ENCODE peak calls at places on chromosomes 12 and 14, in ten cellular contexts. One of them, this sample, is unnamed.

GRCh38 chr12:75658826-75659823 is 147.7 kb upstream of the KRR1 start:
- DNase-seq in A549: no peak
- DNase-seq in SJSA1: no peak
- DNase-seq in HTR-8/SVneo: peak
- DNase-seq in cardiac fibroblast: peak
- DNase-seq in stimulated activated CD8-positive, alpha-beta memory T cell treated with anti-CD3 and anti-CD28 coated beads, Interleukin-7, amount 100 ng/mL, for 1 hour: no peak
- DNase-seq in stimulated activated CD4-positive, alpha-beta T cell treated with anti-CD3 and anti-CD28 coated beads, Interleukin-2, amount 100 ng/mL, for 48 hours: no peak
- DNase-seq in COR-L47: peak
- DNase-seq in SW480: peak
- DNase-seq in activated CD4-positive, alpha-beta T cell treated with anti-CD3 and anti-CD28 coated beads, Interleukin-2, amount 10 ng/mL, durations not matched to agents 7 days and 5 days: peak
- DNase-seq in this sample: peak

GRCh38 chr12:52871291-52871961 is 22.6 kb upstream of the KRT78 start:
- DNase-seq in A549: peak
- DNase-seq in SJSA1: peak
- DNase-seq in HTR-8/SVneo: peak
- DNase-seq in cardiac fibroblast: peak
- DNase-seq in stimulated activated CD8-positive, alpha-beta memory T cell treated with anti-CD3 and anti-CD28 coated beads, Interleukin-7, amount 100 ng/mL, for 1 hour: no peak
- DNase-seq in stimulated activated CD4-positive, alpha-beta T cell treated with anti-CD3 and anti-CD28 coated beads, Interleukin-2, amount 100 ng/mL, for 48 hours: no peak
- DNase-seq in COR-L47: no peak
- DNase-seq in SW480: peak
- DNase-seq in activated CD4-positive, alpha-beta T cell treated with anti-CD3 and anti-CD28 coated beads, Interleukin-2, amount 10 ng/mL, durations not matched to agents 7 days and 5 days: no peak
- DNase-seq in this sample: peak

GRCh38 chr12:34625116-34625515 is 602.8 kb downstream of the ALG10 start:
- DNase-seq in A549: no peak
- DNase-seq in SJSA1: no peak
- DNase-seq in HTR-8/SVneo: no peak
- DNase-seq in cardiac fibroblast: peak
- DNase-seq in stimulated activated CD8-positive, alpha-beta memory T cell treated with anti-CD3 and anti-CD28 coated beads, Interleukin-7, amount 100 ng/mL, for 1 hour: no peak
- DNase-seq in stimulated activated CD4-positive, alpha-beta T cell treated with anti-CD3 and anti-CD28 coated beads, Interleukin-2, amount 100 ng/mL, for 48 hours: no peak
- DNase-seq in COR-L47: peak
- DNase-seq in SW480: peak
- DNase-seq in activated CD4-positive, alpha-beta T cell treated with anti-CD3 and anti-CD28 coated beads, Interleukin-2, amount 10 ng/mL, durations not matched to agents 7 days and 5 days: no peak
- DNase-seq in this sample: no peak

GRCh38 chr14:20818861-20819260 is 16.2 kb upstream of the RNASE1 start:
- DNase-seq in A549: no peak
- DNase-seq in SJSA1: no peak
- DNase-seq in HTR-8/SVneo: no peak
- DNase-seq in cardiac fibroblast: no peak
- DNase-seq in stimulated activated CD8-positive, alpha-beta memory T cell treated with anti-CD3 and anti-CD28 coated beads, Interleukin-7, amount 100 ng/mL, for 1 hour: no peak
- DNase-seq in stimulated activated CD4-positive, alpha-beta T cell treated with anti-CD3 and anti-CD28 coated beads, Interleukin-2, amount 100 ng/mL, for 48 hours: no peak
- DNase-seq in COR-L47: no peak
- DNase-seq in SW480: no peak
- DNase-seq in activated CD4-positive, alpha-beta T cell treated with anti-CD3 and anti-CD28 coated beads, Interleukin-2, amount 10 ng/mL, durations not matched to agents 7 days and 5 days: no peak
- DNase-seq in this sample: no peak

GRCh38 chr14:57983235-57983634 is 117.3 kb upstream of the SLC35F4 start:
- DNase-seq in A549: no peak
- DNase-seq in SJSA1: no peak
- DNase-seq in HTR-8/SVneo: no peak
- DNase-seq in cardiac fibroblast: no peak
- DNase-seq in stimulated activated CD8-positive, alpha-beta memory T cell treated with anti-CD3 and anti-CD28 coated beads, Interleukin-7, amount 100 ng/mL, for 1 hour: no peak
- DNase-seq in stimulated activated CD4-positive, alpha-beta T cell treated with anti-CD3 and anti-CD28 coated beads, Interleukin-2, amount 100 ng/mL, for 48 hours: no peak
- DNase-seq in COR-L47: no peak
- DNase-seq in SW480: no peak
- DNase-seq in activated CD4-positive, alpha-beta T cell treated with anti-CD3 and anti-CD28 coated beads, Interleukin-2, amount 10 ng/mL, durations not matched to agents 7 days and 5 days: no peak
- DNase-seq in this sample: no peak

GRCh38 chr14:71166434-71166833 is 259.2 kb downstream of the PCNX1 start:
- DNase-seq in A549: peak
- DNase-seq in SJSA1: no peak
- DNase-seq in HTR-8/SVneo: peak
- DNase-seq in cardiac fibroblast: peak
- DNase-seq in stimulated activated CD8-positive, alpha-beta memory T cell treated with anti-CD3 and anti-CD28 coated beads, Interleukin-7, amount 100 ng/mL, for 1 hour: no peak
- DNase-seq in stimulated activated CD4-positive, alpha-beta T cell treated with anti-CD3 and anti-CD28 coated beads, Interleukin-2, amount 100 ng/mL, for 48 hours: no peak
- DNase-seq in COR-L47: peak
- DNase-seq in SW480: peak
- DNase-seq in activated CD4-positive, alpha-beta T cell treated with anti-CD3 and anti-CD28 coated beads, Interleukin-2, amount 10 ng/mL, durations not matched to agents 7 days and 5 days: no peak
- DNase-seq in this sample: peak

GRCh38 chr12:66087365-66087943 is 43.1 kb downstream of the LLPH start:
- DNase-seq in A549: peak
- DNase-seq in SJSA1: peak
- DNase-seq in HTR-8/SVneo: peak
- DNase-seq in cardiac fibroblast: peak
- DNase-seq in stimulated activated CD8-positive, alpha-beta memory T cell treated with anti-CD3 and anti-CD28 coated beads, Interleukin-7, amount 100 ng/mL, for 1 hour: peak
- DNase-seq in stimulated activated CD4-positive, alpha-beta T cell treated with anti-CD3 and anti-CD28 coated beads, Interleukin-2, amount 100 ng/mL, for 48 hours: peak
- DNase-seq in COR-L47: no peak
- DNase-seq in SW480: peak
- DNase-seq in activated CD4-positive, alpha-beta T cell treated with anti-CD3 and anti-CD28 coated beads, Interleukin-2, amount 10 ng/mL, durations not matched to agents 7 days and 5 days: peak
- DNase-seq in this sample: peak

GRCh38 chr12:29844667-29845066 is 60.9 kb upstream of the TMTC1 start:
- DNase-seq in A549: no peak
- DNase-seq in SJSA1: no peak
- DNase-seq in HTR-8/SVneo: no peak
- DNase-seq in cardiac fibroblast: peak
- DNase-seq in stimulated activated CD8-positive, alpha-beta memory T cell treated with anti-CD3 and anti-CD28 coated beads, Interleukin-7, amount 100 ng/mL, for 1 hour: no peak
- DNase-seq in stimulated activated CD4-positive, alpha-beta T cell treated with anti-CD3 and anti-CD28 coated beads, Interleukin-2, amount 100 ng/mL, for 48 hours: no peak
- DNase-seq in COR-L47: no peak
- DNase-seq in SW480: no peak
- DNase-seq in activated CD4-positive, alpha-beta T cell treated with anti-CD3 and anti-CD28 coated beads, Interleukin-2, amount 10 ng/mL, durations not matched to agents 7 days and 5 days: no peak
- DNase-seq in this sample: no peak

GRCh38 chr14:75604979-75605825 is 26.8 kb downstream of the FLVCR2 start:
- DNase-seq in A549: no peak
- DNase-seq in SJSA1: no peak
- DNase-seq in HTR-8/SVneo: no peak
- DNase-seq in cardiac fibroblast: peak
- DNase-seq in stimulated activated CD8-positive, alpha-beta memory T cell treated with anti-CD3 and anti-CD28 coated beads, Interleukin-7, amount 100 ng/mL, for 1 hour: no peak
- DNase-seq in stimulated activated CD4-positive, alpha-beta T cell treated with anti-CD3 and anti-CD28 coated beads, Interleukin-2, amount 100 ng/mL, for 48 hours: no peak
- DNase-seq in COR-L47: no peak
- DNase-seq in SW480: peak
- DNase-seq in activated CD4-positive, alpha-beta T cell treated with anti-CD3 and anti-CD28 coated beads, Interleukin-2, amount 10 ng/mL, durations not matched to agents 7 days and 5 days: no peak
- DNase-seq in this sample: peak

GRCh38 chr12:55957106-55957859 is 8.6 kb downstream of the PMEL start:
- DNase-seq in A549: no peak
- DNase-seq in SJSA1: no peak
- DNase-seq in HTR-8/SVneo: no peak
- DNase-seq in cardiac fibroblast: no peak
- DNase-seq in stimulated activated CD8-positive, alpha-beta memory T cell treated with anti-CD3 and anti-CD28 coated beads, Interleukin-7, amount 100 ng/mL, for 1 hour: no peak
- DNase-seq in stimulated activated CD4-positive, alpha-beta T cell treated with anti-CD3 and anti-CD28 coated beads, Interleukin-2, amount 100 ng/mL, for 48 hours: no peak
- DNase-seq in COR-L47: no peak
- DNase-seq in SW480: no peak
- DNase-seq in activated CD4-positive, alpha-beta T cell treated with anti-CD3 and anti-CD28 coated beads, Interleukin-2, amount 10 ng/mL, durations not matched to agents 7 days and 5 days: no peak
- DNase-seq in this sample: no peak

GRCh38 chr14:54653764-54654469 is 87.0 kb downstream of the SAMD4A start:
- DNase-seq in A549: peak
- DNase-seq in SJSA1: peak
- DNase-seq in HTR-8/SVneo: peak
- DNase-seq in cardiac fibroblast: peak
- DNase-seq in stimulated activated CD8-positive, alpha-beta memory T cell treated with anti-CD3 and anti-CD28 coated beads, Interleukin-7, amount 100 ng/mL, for 1 hour: no peak
- DNase-seq in stimulated activated CD4-positive, alpha-beta T cell treated with anti-CD3 and anti-CD28 coated beads, Interleukin-2, amount 100 ng/mL, for 48 hours: no peak
- DNase-seq in COR-L47: no peak
- DNase-seq in SW480: peak
- DNase-seq in activated CD4-positive, alpha-beta T cell treated with anti-CD3 and anti-CD28 coated beads, Interleukin-2, amount 10 ng/mL, durations not matched to agents 7 days and 5 days: no peak
- DNase-seq in this sample: peak

GRCh38 chr12:53949631-53950440 is 4.9 kb upstream of the HOXC12 start:
- DNase-seq in A549: no peak
- DNase-seq in SJSA1: peak
- DNase-seq in HTR-8/SVneo: no peak
- DNase-seq in cardiac fibroblast: no peak
- DNase-seq in stimulated activated CD8-positive, alpha-beta memory T cell treated with anti-CD3 and anti-CD28 coated beads, Interleukin-7, amount 100 ng/mL, for 1 hour: no peak
- DNase-seq in stimulated activated CD4-positive, alpha-beta T cell treated with anti-CD3 and anti-CD28 coated beads, Interleukin-2, amount 100 ng/mL, for 48 hours: no peak
- DNase-seq in COR-L47: no peak
- DNase-seq in SW480: peak
- DNase-seq in activated CD4-positive, alpha-beta T cell treated with anti-CD3 and anti-CD28 coated beads, Interleukin-2, amount 10 ng/mL, durations not matched to agents 7 days and 5 days: no peak
- DNase-seq in this sample: no peak

GRCh38 chr14:33315721-33316120 is 377.0 kb downstream of the NPAS3 start:
- DNase-seq in A549: no peak
- DNase-seq in SJSA1: no peak
- DNase-seq in HTR-8/SVneo: no peak
- DNase-seq in cardiac fibroblast: no peak
- DNase-seq in stimulated activated CD8-positive, alpha-beta memory T cell treated with anti-CD3 and anti-CD28 coated beads, Interleukin-7, amount 100 ng/mL, for 1 hour: no peak
- DNase-seq in stimulated activated CD4-positive, alpha-beta T cell treated with anti-CD3 and anti-CD28 coated beads, Interleukin-2, amount 100 ng/mL, for 48 hours: no peak
- DNase-seq in COR-L47: no peak
- DNase-seq in SW480: no peak
- DNase-seq in activated CD4-positive, alpha-beta T cell treated with anti-CD3 and anti-CD28 coated beads, Interleukin-2, amount 10 ng/mL, durations not matched to agents 7 days and 5 days: no peak
- DNase-seq in this sample: no peak

This sample was measured in lung microvascular endothelial cell.